ENCODE peak calls at places on chromosomes 12 and 14, in six cellular contexts. H is HFF-Myc, V is fibroblast of the aortic adventitia, F is fibroblast of lung, W is choroid plexus epithelial cell, Q is breast epithelium. S is an unnamed sample.

GRCh38 chr14:58398895-58399294 is 3.2 kb downstream of the TOMM20L start:
- DNase-seq in W (no peak), F (no peak), V (no peak), H (no peak), Q (no peak), S (no peak)

GRCh38 chr14:81062380-81062779 is 107.0 kb downstream of the TSHR start:
- DNase-seq in H (no peak), F (no peak), V (no peak), W (no peak), Q (no peak), S (no peak)

GRCh38 chr12:18552829-18553228 is 185.0 kb downstream of the PLCZ1 start:
- DNase-seq in W (peak), F (no peak), Q (no peak), V (no peak), H (no peak), S (no peak)

GRCh38 chr12:49348781-49349180 is 2.1 kb downstream of the DNAJC22 start:
- DNase-seq in H (no peak), Q (no peak), W (no peak), F (no peak), V (no peak), S (no peak)

GRCh38 chr12:77384941-77385340 is 319.6 kb upstream of the E2F7 start:
- DNase-seq in V (no peak), Q (no peak), H (no peak), W (peak), F (peak), S (no peak)

GRCh38 chr12:89907659-89908058 is 199.0 kb upstream of the ATP2B1 start:
- DNase-seq in V (no peak), F (peak), W (no peak), Q (no peak), H (no peak), S (no peak)

GRCh38 chr12:43812926-43813325 is 6.8 kb upstream of the TWF1 start:
- DNase-seq in W (no peak), V (no peak), Q (no peak), H (no peak), F (peak), S (no peak)

GRCh38 chr14:30125322-30125944 is 197.8 kb upstream of the PRKD1 start:
- DNase-seq in H (no peak), F (peak), W (no peak), V (no peak), Q (no peak), S (no peak)

GRCh38 chr14:103334644-103335603 is 887 bp downstream of the EIF5 start:
- DNase-seq in F (peak), V (peak), H (no peak), Q (peak), W (peak), S (peak)

GRCh38 chr14:24678801-24679247 is 44.8 kb upstream of the GZMB start:
- DNase-seq in V (peak), W (peak), H (peak), F (peak), Q (peak), S (peak)
- TF ChIP-seq CTCF in V (peak), W (peak), H (peak), F (peak), Q (peak), S (peak)

GRCh38 chr14:91484186-91484585 is 25.9 kb downstream of the PPP4R3A start:
- DNase-seq in W (no peak), Q (no peak), H (no peak), F (no peak), V (no peak), S (no peak)
- TF ChIP-seq CTCF in W (peak), Q (no peak), H (no peak), F (no peak), V (no peak), S (no peak)

GRCh38 chr14:50058112-50058511 is 58.3 kb downstream of the VCPKMT start:
- DNase-seq in V (no peak), W (no peak), Q (no peak), H (no peak), F (no peak), S (no peak)
- TF ChIP-seq CTCF in V (no peak), W (no peak), Q (no peak), H (no peak), F (no peak), S (no peak)

GRCh38 chr14:63988579-63988978 is 135.8 kb downstream of the SYNE2 start:
- DNase-seq in Q (no peak), V (no peak), H (no peak), F (no peak), W (no peak), S (no peak)
- TF ChIP-seq CTCF in Q (no peak), V (no peak), H (no peak), F (no peak), W (no peak), S (no peak)

DNA sequence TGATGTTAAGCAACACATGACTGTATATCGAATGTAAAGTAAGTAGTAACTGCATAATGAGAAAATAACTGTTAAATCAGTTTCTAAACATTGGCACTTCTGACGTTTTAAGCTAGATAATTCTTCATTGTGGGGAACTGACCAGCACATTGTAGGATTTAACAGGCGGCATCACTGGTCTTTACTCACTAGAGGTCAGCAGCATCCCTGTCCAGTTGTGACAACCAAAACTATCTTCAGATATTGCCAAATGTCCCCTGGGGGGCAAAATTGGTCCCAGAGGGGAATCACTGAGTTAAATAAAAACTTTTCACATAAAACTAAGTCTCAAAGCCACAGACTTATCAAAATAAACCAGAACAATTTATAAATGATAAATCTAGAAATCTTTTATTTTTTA is 65.3 kb downstream of the BLTP3B start:
- DNase-seq in V (peak), W (peak), Q (no peak), H (no peak), F (no peak), S (no peak)
- TF ChIP-seq CTCF in V (peak), W (peak), Q (no peak), H (no peak), F (no peak), S (no peak)

S was measured in Calu3.